ENCODE peak calls at places on chromosome 18, in seven cellular contexts. F, P, M, L, Y, J and K are unnamed samples.

GRCh38 chr18:23982154-23983071 is 32.1 kb upstream of the TTC39C start:
- DNase-seq in L (peak), M (no peak), P (peak), F (no peak), Y (peak), J (peak), K (peak)

GRCh38 chr18:10453885-10454772 is at the start of gene APCDD1:
- DNase-seq in J (peak), F (no peak), Y (peak), M (peak), L (peak), P (peak), K (peak)

GRCh38 chr18:74623047-74623816 is 25.6 kb downstream of the ZNF407 start:
- DNase-seq in P (peak), J (no peak), Y (no peak), F (no peak), M (peak), L (no peak), K (no peak)

GRCh38 chr18:49725809-49726514 is 87.4 kb downstream of the ACAA2 start:
- DNase-seq in L (peak), Y (peak), M (peak), F (no peak), J (peak), P (peak), K (peak)

GRCh38 chr18:53281406-53281805 is 941.4 kb downstream of the DCC start:
- DNase-seq in M (no peak), Y (no peak), P (no peak), J (no peak), F (no peak), L (no peak), K (no peak)

GRCh38 chr18:56323673-56324072 is 314.7 kb downstream of the TXNL1 start:
- DNase-seq in M (no peak), L (no peak), P (peak), J (no peak), F (no peak), Y (no peak), K (no peak)

GRCh38 chr18:5464241-5464640 is 79.6 kb downstream of the EPB41L3 start:
- DNase-seq in M (no peak), Y (no peak), F (no peak), J (no peak), L (no peak), P (no peak), K (no peak)

GRCh38 chr18:10015288-10015701 is 101.5 kb downstream of the VAPA start:
- DNase-seq in M (peak), F (no peak), P (no peak), J (no peak), L (peak), Y (peak), K (peak)

GRCh38 chr18:2998644-2999043 is 14.3 kb downstream of the LPIN2 start:
- DNase-seq in Y (no peak), L (no peak), F (no peak), M (no peak), J (no peak), P (no peak), K (no peak)
- H3K27ac ChIP-seq in Y (no peak), L (peak), F (peak), M (no peak), J (no peak), P (peak), K (peak)

DNA sequence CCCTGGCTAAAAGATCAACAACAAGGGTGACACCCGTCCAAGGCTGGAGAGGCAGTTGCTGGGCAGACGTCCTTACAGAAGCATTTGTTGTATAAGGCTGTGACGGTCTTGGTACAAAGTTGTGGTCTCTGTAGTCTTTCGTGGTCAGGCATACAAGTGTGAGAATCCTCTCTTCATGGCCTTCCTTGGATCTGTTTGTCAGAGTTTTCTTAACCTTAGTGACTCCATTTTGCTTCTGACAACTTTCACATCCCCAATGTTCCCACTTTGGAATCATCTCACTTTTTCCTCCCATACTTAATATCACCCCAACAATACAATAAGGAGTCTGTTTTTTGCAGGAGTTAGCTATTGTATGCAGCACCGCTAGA is 72.7 kb upstream of the ZCCHC2 start:
- DNase-seq in L (no peak), J (no peak), P (no peak), Y (no peak), F (no peak), M (no peak), K (no peak)
- H3K27ac ChIP-seq in L (peak), J (no peak), P (no peak), Y (peak), F (no peak), M (no peak), K (no peak)

DNA sequence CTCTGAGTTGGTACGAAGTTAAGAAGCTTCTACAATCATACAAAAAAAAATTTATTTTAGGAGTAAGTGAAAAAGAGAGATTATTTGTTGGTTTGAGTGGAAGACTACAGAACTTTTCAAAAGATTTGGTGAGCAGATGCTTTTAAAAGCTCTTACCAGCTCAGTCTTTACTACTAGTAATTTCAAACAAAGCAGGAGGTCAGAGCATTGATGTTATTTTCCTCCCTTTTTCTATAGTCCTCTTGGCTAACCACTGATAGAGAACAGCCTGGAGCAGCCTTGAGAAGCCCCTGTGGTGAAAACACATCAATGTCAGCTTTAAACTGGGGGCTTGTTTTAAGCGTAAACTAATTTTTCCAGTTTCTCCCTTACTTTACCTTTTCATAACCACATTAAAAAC is 559.3 kb upstream of the CDH2 start:
- DNase-seq in L (no peak), Y (no peak), M (no peak), F (no peak), P (no peak), J (no peak), K (no peak)
- H3K27ac ChIP-seq in L (peak), Y (no peak), M (peak), F (no peak), P (no peak), J (no peak), K (no peak)

GRCh38 chr18:58043452-58044369 is at the start of gene NEDD4L:
- DNase-seq in M (peak), L (peak), Y (peak), F (peak), J (peak), P (peak), K (peak)
- H3K27ac ChIP-seq in M (peak), L (peak), Y (peak), F (peak), J (no peak), P (peak), K (peak)

GRCh38 chr18:79393626-79394401 is 1.9 kb upstream of the NFATC1 start:
- DNase-seq in P (peak), L (peak), F (no peak), M (peak), Y (peak), J (peak), K (peak)
- H3K27ac ChIP-seq in P (no peak), L (peak), F (peak), M (no peak), Y (peak), J (peak), K (peak)

DNA sequence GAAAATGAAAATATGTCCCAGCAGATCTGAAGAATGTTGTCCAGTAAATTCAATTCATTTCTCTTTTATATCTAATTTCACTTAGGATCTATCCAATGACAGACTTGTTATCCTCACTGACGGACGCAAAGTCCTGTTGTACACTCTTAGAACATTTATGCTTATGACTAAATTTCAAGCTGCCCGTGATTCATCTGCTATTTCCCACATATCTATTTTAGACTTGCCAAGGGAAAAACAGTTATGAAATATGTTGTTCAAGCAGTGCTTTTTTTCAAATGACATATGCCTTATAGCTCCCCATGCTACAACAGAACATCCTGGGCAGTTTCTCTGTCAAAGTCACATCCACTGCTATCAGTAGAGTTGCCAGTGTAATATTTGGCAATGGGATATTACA is 94.2 kb upstream of the CBLN2 start:
- DNase-seq in J (no peak), P (no peak), M (no peak), L (no peak), Y (no peak), F (no peak), K (no peak)
- H3K27ac ChIP-seq in J (no peak), P (no peak), M (no peak), L (no peak), Y (no peak), F (no peak), K (no peak)

GRCh38 chr18:76983613-76984051 is 149.0 kb downstream of the MBP start:
- DNase-seq in J (no peak), P (no peak), Y (no peak), M (no peak), F (no peak), L (peak), K (no peak)

GRCh38 chr18:76980663-76981387 is 151.8 kb downstream of the MBP start:
- DNase-seq in F (no peak), J (no peak), P (no peak), Y (no peak), M (peak), L (peak), K (no peak)

GRCh38 chr18:76981388-76981968 is 151.1 kb downstream of the MBP start:
- DNase-seq in F (no peak), J (no peak), L (peak), M (peak), Y (no peak), P (no peak), K (no peak)

GRCh38 chr18:76983184-76983583 is 149.4 kb downstream of the MBP start:
- DNase-seq in M (peak), J (peak), Y (peak), P (peak), F (peak), L (peak), K (peak)

DNA sequence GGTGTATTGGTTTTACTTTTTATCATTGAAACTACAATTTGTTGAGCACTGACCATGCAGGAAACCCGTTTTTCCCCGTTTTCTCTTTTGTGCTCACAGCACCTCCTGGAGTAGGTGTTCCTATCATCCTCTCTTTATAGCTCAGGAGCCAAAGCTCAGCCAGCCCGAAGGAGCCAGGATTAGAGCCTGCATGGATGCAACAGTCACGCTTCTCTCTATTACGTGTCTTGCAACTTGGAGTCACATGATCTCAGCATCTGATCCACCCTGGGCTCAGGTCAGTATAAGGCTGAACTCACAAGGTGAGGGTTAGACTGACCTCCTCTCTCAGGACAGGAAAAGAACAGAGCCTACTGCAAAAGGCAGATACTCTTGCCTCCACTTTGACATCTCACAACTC is 150.5 kb downstream of the MBP start:
- DNase-seq in J (no peak), Y (no peak), L (peak), F (no peak), P (no peak), M (peak), K (no peak)
- H3K27ac ChIP-seq in J (no peak), Y (no peak), L (no peak), F (no peak), P (no peak), M (no peak), K (no peak)

GRCh38 chr18:62781262-62781661 is 65.9 kb downstream of the PHLPP1 start:
- DNase-seq in F (no peak), M (no peak), Y (no peak), L (no peak), J (no peak), P (no peak), K (no peak)
- H3K27ac ChIP-seq in F (no peak), M (no peak), Y (no peak), L (no peak), J (no peak), P (no peak), K (no peak)